ENCODE peak calls at places on chromosomes 13 and 19, in ten cellular contexts. F is OCI-LY7, R is IMR-90, T is heart right ventricle, J is uterus, B is endodermal cell, Q is AG09319, W is bronchial epithelial cell, E is GM10248, V is upper lobe of left lung. Y is an unnamed sample.

GRCh38 chr19:6415592-6416190 is 8.9 kb downstream of the KHSRP start:
- DNase-seq in F (no peak), R (no peak), T (no peak), J (no peak), B (no peak), Q (no peak), W (no peak), E (no peak), V (no peak), Y (peak)

GRCh38 chr13:79435549-79435948 is 29.5 kb upstream of the RBM26 start:
- DNase-seq in F (no peak), R (peak), T (no peak), J (no peak), B (no peak), Q (no peak), W (peak), E (no peak), V (no peak), Y (no peak)

GRCh38 chr13:49641810-49642291 is 13.5 kb downstream of the ARL11 start:
- DNase-seq in F (no peak), R (peak), T (no peak), J (no peak), B (no peak), Q (peak), W (peak), E (no peak), V (peak), Y (no peak)

GRCh38 chr19:5913739-5914357 is at the start of gene CAPS:
- DNase-seq in F (no peak), R (peak), T (peak), J (no peak), B (no peak), Q (peak), W (peak), E (no peak), V (peak), Y (no peak)

GRCh38 chr19:18350490-18350889 is 10.1 kb downstream of the PGPEP1 start:
- DNase-seq in F (no peak), R (no peak), T (no peak), J (no peak), B (no peak), Q (no peak), W (no peak), E (no peak), V (no peak), Y (no peak)

GRCh38 chr13:85737952-85738351 is 61.3 kb downstream of the SLITRK6 start:
- DNase-seq in F (no peak), R (no peak), T (no peak), J (no peak), B (no peak), Q (no peak), W (no peak), E (no peak), V (no peak), Y (no peak)

GRCh38 chr19:55580628-55581144 is at the start of gene ZNF579:
- DNase-seq in F (peak), R (peak), T (peak), J (peak), B (peak), Q (peak), W (peak), E (peak), V (peak), Y (peak)

GRCh38 chr13:45879666-45880065 is 28.1 kb upstream of the SIAH3 start:
- DNase-seq in F (peak), R (no peak), T (peak), J (peak), B (peak), Q (no peak), W (peak), E (no peak), V (no peak), Y (no peak)

GRCh38 chr13:20448470-20448869 is 77.2 kb downstream of the CRYL1 start:
- DNase-seq in F (no peak), R (no peak), T (no peak), J (no peak), B (no peak), Q (no peak), W (no peak), E (no peak), V (no peak), Y (no peak)

GRCh38 chr13:96297360-96297759 is 207.5 kb downstream of the HS6ST3 start:
- DNase-seq in F (no peak), R (no peak), T (no peak), J (no peak), B (no peak), Q (no peak), W (no peak), E (no peak), V (no peak), Y (no peak)

GRCh38 chr19:55674459-55674840 is 576 bp upstream of the EPN1 start:
- DNase-seq in F (no peak), R (no peak), T (no peak), J (no peak), B (peak), Q (no peak), W (no peak), E (no peak), V (no peak), Y (no peak)

GRCh38 chr13:81058916-81059290 is 718.0 kb upstream of the SPRY2 start:
- DNase-seq in F (no peak), R (no peak), T (no peak), J (no peak), B (no peak), Q (no peak), W (peak), E (no peak), V (no peak), Y (no peak)

GRCh38 chr19:13155472-13156284 is 5.5 kb downstream of the IER2 start:
- DNase-seq in F (peak), R (peak), T (peak), J (peak), B (peak), Q (peak), W (peak), E (peak), V (peak), Y (peak)

GRCh38 chr13:34657716-34658115 is 284.4 kb upstream of the NBEA start:
- DNase-seq in F (no peak), R (peak), T (no peak), J (no peak), B (no peak), Q (no peak), W (peak), E (no peak), V (no peak), Y (no peak)

GRCh38 chr19:5246554-5247155 is 94.0 kb downstream of the PTPRS start:
- DNase-seq in F (no peak), R (no peak), T (no peak), J (no peak), B (no peak), Q (no peak), W (no peak), E (no peak), V (no peak), Y (peak)

GRCh38 chr19:41993612-41994483 is at the start of gene ATP1A3:
- DNase-seq in F (peak), R (peak), T (peak), J (no peak), B (peak), Q (no peak), W (peak), E (peak), V (peak), Y (peak)

GRCh38 chr13:42137856-42138537 is 89.5 kb downstream of the DGKH start:
- DNase-seq in F (no peak), R (peak), T (no peak), J (no peak), B (no peak), Q (no peak), W (peak), E (no peak), V (no peak), Y (peak)

GRCh38 chr13:25214371-25215252 is 42.5 kb upstream of the AMER2 start:
- DNase-seq in F (no peak), R (peak), T (peak), J (peak), B (no peak), Q (no peak), W (peak), E (no peak), V (no peak), Y (no peak)

GRCh38 chr19:13102666-13103584 is at the start of gene LYL1:
- DNase-seq in F (peak), R (no peak), T (peak), J (peak), B (peak), Q (no peak), W (no peak), E (peak), V (peak), Y (peak)

GRCh38 chr19:13234518-13234917 is 84.3 kb downstream of the IER2 start:
- DNase-seq in F (peak), R (no peak), T (peak), J (peak), B (peak), Q (no peak), W (no peak), E (peak), V (peak), Y (peak)

GRCh38 chr13:110382229-110382628 is 75.1 kb downstream of the COL4A2 start:
- DNase-seq in F (no peak), R (peak), T (no peak), J (no peak), B (no peak), Q (no peak), W (peak), E (no peak), V (no peak), Y (no peak)

GRCh38 chr19:30222428-30222873 is 149.7 kb upstream of the ZNF536 start:
- DNase-seq in F (no peak), R (no peak), T (peak), J (no peak), B (peak), Q (no peak), W (no peak), E (peak), V (no peak), Y (peak)

GRCh38 chr19:45863840-45864628 is at the start of gene FOXA3:
- DNase-seq in F (peak), R (peak), T (peak), J (peak), B (peak), Q (no peak), W (no peak), E (peak), V (peak), Y (peak)

GRCh38 chr19:43560687-43561086 is 14.6 kb downstream of the XRCC1 start:
- DNase-seq in F (no peak), R (peak), T (no peak), J (no peak), B (peak), Q (no peak), W (no peak), E (no peak), V (no peak), Y (no peak)

GRCh38 chr13:58999851-59000250 is 1163.9 kb downstream of the DIAPH3 start:
- DNase-seq in F (no peak), R (no peak), T (no peak), J (no peak), B (no peak), Q (no peak), W (no peak), E (no peak), V (no peak), Y (no peak)

GRCh38 chr13:67075239-67075638 is 154.9 kb downstream of the PCDH9 start:
- DNase-seq in F (no peak), R (peak), T (no peak), J (no peak), B (no peak), Q (no peak), W (no peak), E (no peak), V (no peak), Y (no peak)

GRCh38 chr19:23145617-23146415 is 29.0 kb downstream of the ZNF730 start:
- DNase-seq in F (no peak), R (no peak), T (no peak), J (no peak), B (no peak), Q (no peak), W (no peak), E (no peak), V (no peak), Y (no peak)

GRCh38 chr13:113906566-113906965 is 42.7 kb upstream of the GAS6 start:
- DNase-seq in F (no peak), R (no peak), T (no peak), J (peak), B (peak), Q (no peak), W (no peak), E (no peak), V (peak), Y (no peak)

GRCh38 chr13:33193428-33193974 is 92.1 kb downstream of the STARD13 start:
- DNase-seq in F (no peak), R (no peak), T (no peak), J (no peak), B (peak), Q (no peak), W (no peak), E (no peak), V (no peak), Y (no peak)

DNA sequence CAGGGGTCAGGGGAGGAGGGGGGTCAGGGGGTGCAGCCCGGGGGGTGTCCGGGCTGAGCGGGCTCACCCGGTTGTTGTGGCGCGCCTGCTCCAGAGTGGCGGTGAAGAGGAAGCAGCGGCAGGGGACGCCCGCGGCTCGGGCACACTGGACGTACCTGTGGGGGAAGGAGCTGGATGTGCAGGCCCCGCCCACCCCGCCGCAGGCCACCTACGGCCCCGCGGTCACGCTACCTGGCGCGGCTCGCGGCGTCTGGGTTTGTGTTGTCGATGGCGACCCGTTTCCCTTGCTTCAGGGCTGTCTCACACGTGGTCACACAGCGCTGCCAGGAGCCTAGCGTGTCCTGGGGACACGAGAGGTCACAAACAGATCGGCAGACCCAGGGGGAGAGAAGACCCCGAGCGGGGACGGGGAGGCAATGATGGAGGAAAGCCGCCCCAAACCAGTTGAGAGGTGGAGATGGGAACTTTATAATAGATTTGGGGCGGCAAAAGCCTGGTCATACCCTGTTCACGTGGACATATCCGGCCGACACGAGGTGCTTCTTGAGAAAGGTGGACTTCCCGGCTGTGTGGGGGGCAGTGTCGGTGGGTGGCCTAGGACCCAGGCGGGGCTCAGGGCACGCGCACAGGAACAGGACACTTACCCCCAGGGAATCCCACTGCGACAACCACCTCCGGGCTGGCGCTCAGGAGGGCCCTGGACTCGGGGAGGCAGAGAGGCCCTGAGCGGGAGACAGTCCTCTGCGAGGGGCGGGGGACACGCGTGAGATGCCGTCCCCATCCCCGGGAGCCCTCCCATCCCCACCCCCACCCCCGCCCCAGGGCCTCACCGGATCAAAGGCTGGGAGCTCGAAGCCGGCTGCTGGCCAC is 5.6 kb downstream of the PNKP start:
- DNase-seq in F (no peak), R (no peak), T (no peak), J (peak), B (no peak), Q (no peak), W (no peak), E (no peak), V (no peak), Y (no peak)
- TF ChIP-seq CTCF in F (no peak), R (no peak), T (no peak), J (no peak), B (no peak), Q (no peak), W (no peak), E (no peak), V (no peak), Y (no peak)

GRCh38 chr19:2663920-2664571 is 38.4 kb downstream of the GNG7 start:
- DNase-seq in F (peak), R (no peak), T (peak), J (no peak), B (no peak), Q (no peak), W (no peak), E (peak), V (no peak), Y (peak)
- TF ChIP-seq CTCF in F (peak), R (peak), T (no peak), J (no peak), B (peak), Q (no peak), W (no peak), E (peak), V (no peak), Y (peak)

GRCh38 chr19:3342246-3342645 is 24.1 kb upstream of the NFIC start:
- DNase-seq in F (no peak), R (no peak), T (no peak), J (no peak), B (no peak), Q (no peak), W (no peak), E (no peak), V (no peak), Y (no peak)

GRCh38 chr19:3344608-3345598 is 21.5 kb upstream of the NFIC start:
- DNase-seq in F (no peak), R (no peak), T (no peak), J (peak), B (no peak), Q (no peak), W (no peak), E (no peak), V (no peak), Y (no peak)

GRCh38 chr19:3346677-3347353 is 19.6 kb upstream of the NFIC start:
- DNase-seq in F (no peak), R (no peak), T (peak), J (peak), B (peak), Q (no peak), W (no peak), E (no peak), V (peak), Y (no peak)

GRCh38 chr19:3345850-3346460 is 20.4 kb upstream of the NFIC start:
- DNase-seq in F (no peak), R (no peak), T (no peak), J (peak), B (no peak), Q (no peak), W (no peak), E (no peak), V (no peak), Y (no peak)

DNA sequence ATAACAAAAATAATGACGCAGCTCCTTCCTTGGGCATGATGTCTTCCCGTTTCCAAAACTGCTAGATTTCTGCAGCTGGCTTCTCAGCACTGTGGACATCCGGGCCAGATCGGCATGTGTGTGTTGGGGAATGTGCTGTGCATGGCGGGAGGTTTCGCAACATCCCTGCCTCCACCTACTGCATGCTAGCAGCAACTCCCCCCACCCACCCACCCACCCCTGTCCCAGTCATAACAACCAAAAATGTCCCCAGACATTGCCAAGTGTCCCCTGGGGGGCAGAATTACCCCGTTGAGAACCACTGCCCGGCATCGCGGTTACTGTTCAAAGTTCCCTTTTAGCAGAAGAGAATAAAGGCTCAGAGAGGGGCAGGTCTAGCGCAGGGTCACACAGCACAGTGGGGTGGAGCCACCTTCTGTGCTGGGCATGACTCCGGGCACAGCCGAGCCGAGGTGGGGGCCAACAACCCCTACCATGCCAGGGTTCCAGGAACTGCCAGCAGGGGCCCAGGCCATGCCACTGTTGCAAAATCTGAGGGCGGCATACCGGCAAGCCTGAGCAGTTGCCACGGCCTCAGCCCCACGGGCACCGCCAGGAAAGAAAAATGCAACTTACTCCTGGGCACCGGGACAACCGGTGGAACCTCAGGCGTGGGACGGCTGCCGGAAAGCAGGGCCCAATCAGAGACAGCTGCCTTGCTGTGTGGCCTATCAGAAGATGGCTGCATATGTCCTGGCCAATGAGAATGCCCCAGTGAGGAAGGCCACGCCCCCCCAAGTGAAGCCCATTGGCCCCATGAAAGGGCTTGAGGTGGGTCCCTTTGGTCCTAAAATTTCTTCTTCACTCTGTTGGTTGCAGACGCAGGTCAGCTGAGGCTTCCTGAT is 22.5 kb upstream of the NFIC start:
- DNase-seq in F (peak), R (peak), T (peak), J (peak), B (peak), Q (peak), W (peak), E (peak), V (peak), Y (peak)
- TF ChIP-seq CTCF in F (no peak), R (no peak), T (no peak), J (no peak), B (no peak), Q (no peak), W (peak), E (peak), V (peak), Y (peak)

GRCh38 chr19:53910170-53910518 is 1.1 kb downstream of the CACNG7 start:
- DNase-seq in F (no peak), R (no peak), T (no peak), J (no peak), B (peak), Q (no peak), W (no peak), E (no peak), V (no peak), Y (peak)

GRCh38 chr19:53909471-53910169 is 542 bp downstream of the CACNG7 start:
- DNase-seq in F (no peak), R (no peak), T (no peak), J (no peak), B (peak), Q (no peak), W (no peak), E (no peak), V (no peak), Y (peak)

GRCh38 chr19:53916004-53916403 is 6.9 kb downstream of the CACNG7 start:
- DNase-seq in F (no peak), R (no peak), T (no peak), J (no peak), B (no peak), Q (no peak), W (no peak), E (no peak), V (no peak), Y (no peak)

GRCh38 chr19:53915000-53915399 is 5.9 kb downstream of the CACNG7 start:
- DNase-seq in F (peak), R (no peak), T (no peak), J (no peak), B (peak), Q (no peak), W (no peak), E (no peak), V (no peak), Y (no peak)

GRCh38 chr19:53912653-53913052 is 3.6 kb downstream of the CACNG7 start:
- DNase-seq in F (peak), R (no peak), T (no peak), J (no peak), B (peak), Q (no peak), W (no peak), E (no peak), V (no peak), Y (peak)
- TF ChIP-seq CTCF in F (peak), R (no peak), T (no peak), J (no peak), B (peak), Q (peak), W (no peak), E (peak), V (peak), Y (peak)

Y was measured in GM13977.